ENCODE peak calls at places on chromosomes 5 and 9, in five cellular contexts. One of them, this sample, is unnamed.
A peak's percentile ranks its signal among the peaks of the same experiment; 100 is the strongest.

GRCh38 chr5:5678909-5679308 is 256.4 kb downstream of the ICE1 start:
- DNase-seq in activated T-helper 1 cell treated with Interleukin-2 at 50 U/mL for 16 hours: no peak
- DNase-seq in SK-MEL-5: no peak
- DNase-seq in activated CD8-positive, alpha-beta memory T cell treated with anti-CD3 and anti-CD28 coated beads for 1 hour: no peak
- DNase-seq in EL: no peak
- DNase-seq in this sample: peak; percentile 74

GRCh38 chr9:122075135-122076030 is 17.7 kb downstream of the TTLL11 start:
- DNase-seq in activated T-helper 1 cell treated with Interleukin-2 at 50 U/mL for 16 hours: no peak
- DNase-seq in activated CD8-positive, alpha-beta memory T cell treated with anti-CD3 and anti-CD28 coated beads for 1 hour: no peak
- DNase-seq in EL: peak; percentile 57
- DNase-seq in SK-MEL-5: no peak
- DNase-seq in this sample: no peak

GRCh38 chr5:56264417-56265025 is 31.4 kb upstream of the ANKRD55 start:
- DNase-seq in EL: peak; percentile 62
- DNase-seq in activated CD8-positive, alpha-beta memory T cell treated with anti-CD3 and anti-CD28 coated beads for 1 hour: no peak
- DNase-seq in SK-MEL-5: peak; percentile 83
- DNase-seq in activated T-helper 1 cell treated with Interleukin-2 at 50 U/mL for 16 hours: no peak
- DNase-seq in this sample: peak; percentile 75

GRCh38 chr9:136110082-136111061 is 8.3 kb downstream of the TMEM250 start:
- DNase-seq in activated T-helper 1 cell treated with Interleukin-2 at 50 U/mL for 16 hours: no peak
- DNase-seq in SK-MEL-5: no peak
- DNase-seq in activated CD8-positive, alpha-beta memory T cell treated with anti-CD3 and anti-CD28 coated beads for 1 hour: no peak
- DNase-seq in EL: peak; percentile 25
- DNase-seq in this sample: no peak

GRCh38 chr5:141910271-141910673 is 13.4 kb upstream of the DELE1 start:
- DNase-seq in SK-MEL-5: no peak
- DNase-seq in activated CD8-positive, alpha-beta memory T cell treated with anti-CD3 and anti-CD28 coated beads for 1 hour: no peak
- DNase-seq in EL: peak; percentile 91
- DNase-seq in activated T-helper 1 cell treated with Interleukin-2 at 50 U/mL for 16 hours: no peak
- DNase-seq in this sample: peak; percentile 47

GRCh38 chr5:126097881-126098280 is 325.3 kb upstream of the GRAMD2B start:
- DNase-seq in activated CD8-positive, alpha-beta memory T cell treated with anti-CD3 and anti-CD28 coated beads for 1 hour: no peak
- DNase-seq in EL: no peak
- DNase-seq in activated T-helper 1 cell treated with Interleukin-2 at 50 U/mL for 16 hours: no peak
- DNase-seq in SK-MEL-5: no peak
- DNase-seq in this sample: no peak

GRCh38 chr5:103037673-103038455 is 82.1 kb downstream of the GIN1 start:
- DNase-seq in SK-MEL-5: peak; percentile 41
- DNase-seq in activated CD8-positive, alpha-beta memory T cell treated with anti-CD3 and anti-CD28 coated beads for 1 hour: no peak
- DNase-seq in activated T-helper 1 cell treated with Interleukin-2 at 50 U/mL for 16 hours: no peak
- DNase-seq in EL: no peak
- DNase-seq in this sample: no peak

GRCh38 chr9:22005700-22006605 is 3.2 kb downstream of the CDKN2B start:
- DNase-seq in activated CD8-positive, alpha-beta memory T cell treated with anti-CD3 and anti-CD28 coated beads for 1 hour: no peak
- DNase-seq in EL: no peak
- DNase-seq in SK-MEL-5: no peak
- DNase-seq in activated T-helper 1 cell treated with Interleukin-2 at 50 U/mL for 16 hours: no peak
- DNase-seq in this sample: no peak

GRCh38 chr5:147467973-147468508 is 41.8 kb downstream of the DPYSL3 start:
- DNase-seq in EL: no peak
- DNase-seq in activated CD8-positive, alpha-beta memory T cell treated with anti-CD3 and anti-CD28 coated beads for 1 hour: no peak
- DNase-seq in activated T-helper 1 cell treated with Interleukin-2 at 50 U/mL for 16 hours: no peak
- DNase-seq in SK-MEL-5: no peak
- DNase-seq in this sample: no peak

GRCh38 chr9:132577119-132577518 is 5.3 kb upstream of the BARHL1 start:
- DNase-seq in EL: no peak
- DNase-seq in SK-MEL-5: no peak
- DNase-seq in activated T-helper 1 cell treated with Interleukin-2 at 50 U/mL for 16 hours: no peak
- DNase-seq in activated CD8-positive, alpha-beta memory T cell treated with anti-CD3 and anti-CD28 coated beads for 1 hour: no peak
- DNase-seq in this sample: peak; percentile 29

GRCh38 chr5:16952968-16953671 is 17.0 kb upstream of the MYO10 start:
- DNase-seq in activated T-helper 1 cell treated with Interleukin-2 at 50 U/mL for 16 hours: no peak
- DNase-seq in activated CD8-positive, alpha-beta memory T cell treated with anti-CD3 and anti-CD28 coated beads for 1 hour: no peak
- DNase-seq in SK-MEL-5: no peak
- DNase-seq in EL: no peak
- DNase-seq in this sample: no peak

GRCh38 chr5:129771058-129771838 is 23.4 kb downstream of the MINAR2 start:
- DNase-seq in activated CD8-positive, alpha-beta memory T cell treated with anti-CD3 and anti-CD28 coated beads for 1 hour: no peak
- DNase-seq in activated T-helper 1 cell treated with Interleukin-2 at 50 U/mL for 16 hours: no peak
- DNase-seq in EL: peak; percentile 40
- DNase-seq in SK-MEL-5: peak; percentile 79
- DNase-seq in this sample: peak; percentile 13

GRCh38 chr9:134644715-134645606 is 3.4 kb downstream of the COL5A1 start:
- DNase-seq in EL: peak; percentile 99
- DNase-seq in SK-MEL-5: no peak
- DNase-seq in activated CD8-positive, alpha-beta memory T cell treated with anti-CD3 and anti-CD28 coated beads for 1 hour: no peak
- DNase-seq in activated T-helper 1 cell treated with Interleukin-2 at 50 U/mL for 16 hours: no peak
- DNase-seq in this sample: peak; percentile 97

GRCh38 chr5:132473019-132473531 is 17.5 kb downstream of the IRF1 start:
- DNase-seq in activated CD8-positive, alpha-beta memory T cell treated with anti-CD3 and anti-CD28 coated beads for 1 hour: peak; percentile 69
- DNase-seq in activated T-helper 1 cell treated with Interleukin-2 at 50 U/mL for 16 hours: peak; percentile 78
- DNase-seq in EL: no peak
- DNase-seq in SK-MEL-5: no peak
- DNase-seq in this sample: no peak

GRCh38 chr9:129446828-129447550 is 173.9 kb downstream of the C9orf50 start:
- DNase-seq in SK-MEL-5: peak; percentile 59
- DNase-seq in activated CD8-positive, alpha-beta memory T cell treated with anti-CD3 and anti-CD28 coated beads for 1 hour: no peak
- DNase-seq in activated T-helper 1 cell treated with Interleukin-2 at 50 U/mL for 16 hours: no peak
- DNase-seq in EL: no peak
- DNase-seq in this sample: no peak

This sample was measured in Daoy.